ENCODE peak calls at places on chromosome 14, in eight cellular contexts. Q is upper lobe of right lung; R is IMR-90; U is Peyer's patch; Y is colonic mucosa; A is A549; B is OCI-LY7; O is CD8-positive, alpha-beta T cell. S is an unnamed sample.

GRCh38 chr14:97039717-97040363 is 242.7 kb downstream of the VRK1 start:
- DNase-seq in Q (no peak), R (no peak), U (no peak), Y (no peak), A (no peak), B (no peak), O (no peak), S (no peak)

GRCh38 chr14:52950410-52950897 is 396 bp downstream of the FERMT2 start:
- DNase-seq in Q (peak), R (peak), U (peak), Y (peak), A (peak), B (no peak), O (peak), S (peak)

GRCh38 chr14:64201931-64202330 is 92.2 kb downstream of the ESR2 start:
- DNase-seq in Q (no peak), R (no peak), U (no peak), Y (no peak), A (no peak), B (no peak), O (no peak), S (no peak)

GRCh38 chr14:22572562-22573058 is 16.4 kb downstream of the DAD1 start:
- DNase-seq in Q (no peak), R (peak), U (no peak), Y (no peak), A (peak), B (no peak), O (no peak), S (no peak)

GRCh38 chr14:64196668-64197411 is 97.3 kb downstream of the ESR2 start:
- DNase-seq in Q (peak), R (peak), U (no peak), Y (no peak), A (no peak), B (no peak), O (no peak), S (peak)

GRCh38 chr14:29668201-29668600 is 259.4 kb downstream of the PRKD1 start:
- DNase-seq in Q (no peak), R (no peak), U (no peak), Y (no peak), A (no peak), B (no peak), O (no peak), S (no peak)

GRCh38 chr14:95686935-95687334 is 709 bp downstream of the TCL1B start:
- DNase-seq in Q (no peak), R (no peak), U (no peak), Y (no peak), A (no peak), B (peak), O (no peak), S (no peak)

GRCh38 chr14:81103443-81103842 is 117.3 kb downstream of the GTF2A1 start:
- DNase-seq in Q (no peak), R (no peak), U (no peak), Y (no peak), A (no peak), B (no peak), O (no peak), S (no peak)

GRCh38 chr14:91202234-91202974 is 42.1 kb downstream of the GPR68 start:
- DNase-seq in Q (peak), R (no peak), U (no peak), Y (peak), A (no peak), B (no peak), O (no peak), S (peak)

GRCh38 chr14:74737753-74738325 is 24.9 kb downstream of the FCF1 start:
- DNase-seq in Q (no peak), R (peak), U (no peak), Y (no peak), A (peak), B (no peak), O (no peak), S (no peak)

GRCh38 chr14:76101384-76101783 is 50.3 kb upstream of the GPATCH2L start:
- DNase-seq in Q (no peak), R (peak), U (no peak), Y (no peak), A (no peak), B (no peak), O (no peak), S (no peak)

GRCh38 chr14:90175631-90176030 is 80.7 kb upstream of the PSMC1 start:
- DNase-seq in Q (no peak), R (no peak), U (no peak), Y (no peak), A (no peak), B (no peak), O (no peak), S (no peak)

GRCh38 chr14:81684696-81685095 is 151.0 kb upstream of the SEL1L start:
- DNase-seq in Q (no peak), R (no peak), U (no peak), Y (no peak), A (no peak), B (no peak), O (no peak), S (no peak)

GRCh38 chr14:64951724-64952123 is 9.2 kb upstream of the GPX2 start:
- DNase-seq in Q (no peak), R (no peak), U (no peak), Y (no peak), A (no peak), B (no peak), O (no peak), S (no peak)

GRCh38 chr14:77660754-77661153 is 44.3 kb upstream of the SPTLC2 start:
- DNase-seq in Q (no peak), R (no peak), U (no peak), Y (no peak), A (no peak), B (no peak), O (no peak), S (no peak)

GRCh38 chr14:19878029-19878642 is 3.2 kb downstream of the OR4K2 start:
- DNase-seq in Q (no peak), R (no peak), U (no peak), Y (no peak), A (peak), B (peak), O (no peak), S (no peak)

GRCh38 chr14:79369359-79370332 is 841.7 kb downstream of the DIO2 start:
- DNase-seq in Q (no peak), R (peak), U (no peak), Y (no peak), A (peak), B (no peak), O (no peak), S (no peak)

GRCh38 chr14:64503434-64504309 is at the start of gene ZBTB25:
- DNase-seq in Q (peak), R (peak), U (peak), Y (peak), A (peak), B (peak), O (peak), S (peak)

GRCh38 chr14:63266106-63266505 is 52.6 kb downstream of the GPHB5 start:
- DNase-seq in Q (no peak), R (peak), U (no peak), Y (no peak), A (no peak), B (no peak), O (no peak), S (no peak)

GRCh38 chr14:70515796-70516195 is 19.0 kb downstream of the ADAM20 start:
- DNase-seq in Q (no peak), R (peak), U (no peak), Y (no peak), A (no peak), B (no peak), O (no peak), S (no peak)

GRCh38 chr14:69886843-69887242 is 7.6 kb downstream of the SMOC1 start:
- DNase-seq in Q (no peak), R (peak), U (no peak), Y (no peak), A (no peak), B (no peak), O (no peak), S (no peak)

GRCh38 chr14:54348001-54348611 is 48.7 kb upstream of the CDKN3 start:
- DNase-seq in Q (no peak), R (peak), U (no peak), Y (no peak), A (peak), B (peak), O (no peak), S (no peak)

GRCh38 chr14:52051861-52052260 is 17.0 kb downstream of the NID2 start:
- DNase-seq in Q (no peak), R (peak), U (no peak), Y (no peak), A (no peak), B (no peak), O (no peak), S (no peak)

GRCh38 chr14:34137001-34137400 is 186.1 kb upstream of the EGLN3 start:
- DNase-seq in Q (no peak), R (no peak), U (no peak), Y (no peak), A (no peak), B (no peak), O (no peak), S (no peak)

GRCh38 chr14:68793734-68794129 is 865 bp upstream of the ZFP36L1 start:
- DNase-seq in Q (peak), R (no peak), U (no peak), Y (no peak), A (no peak), B (peak), O (no peak), S (no peak)

GRCh38 chr14:93033983-93034670 is 81.6 kb downstream of the ITPK1 start:
- DNase-seq in Q (no peak), R (no peak), U (no peak), Y (no peak), A (no peak), B (peak), O (peak), S (no peak)
- TF ChIP-seq CTCF in Q (peak), R (peak), U (peak), Y (peak), A (peak), B (peak), O (peak), S (peak)

DNA sequence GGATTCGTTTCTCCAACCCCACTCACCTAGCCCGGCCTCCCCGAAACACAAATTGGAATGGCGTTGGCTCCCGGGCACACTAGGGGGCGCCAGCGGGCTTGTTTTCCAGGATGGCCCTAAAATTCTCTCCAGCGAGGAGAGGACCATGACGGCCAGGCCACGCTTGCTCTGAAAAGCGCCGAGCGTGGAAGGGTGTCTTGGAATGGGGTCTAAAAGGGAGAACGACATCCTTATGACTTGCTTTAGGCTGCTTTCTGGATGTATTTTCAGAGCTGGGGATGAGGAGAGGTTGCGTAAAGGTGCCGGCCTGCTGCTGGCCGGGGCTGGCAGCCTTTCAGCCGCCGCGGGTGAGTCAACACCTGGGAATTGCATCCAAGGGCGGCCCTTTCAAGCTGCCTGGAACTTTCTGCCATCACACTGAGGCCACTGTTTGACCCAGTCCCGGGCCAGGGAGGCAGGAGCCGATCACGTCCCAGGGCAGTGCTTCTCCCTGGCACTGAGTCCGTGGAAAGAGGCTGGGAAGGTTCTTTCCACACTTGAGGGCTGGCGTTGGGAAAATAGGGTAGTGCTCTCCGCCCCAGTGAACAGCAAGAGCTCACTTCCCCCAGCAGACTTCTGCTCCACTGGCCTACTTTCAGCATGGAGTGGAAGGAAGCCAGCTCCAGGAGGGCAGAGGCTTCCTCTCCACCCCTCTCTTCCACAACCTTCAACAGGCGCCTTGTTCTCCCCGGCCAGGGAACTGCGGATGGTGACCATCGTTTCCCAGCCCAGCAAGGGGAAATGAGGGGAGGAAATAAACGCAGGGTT is 216.2 kb downstream of the TTC8 start:
- DNase-seq in Q (peak), R (peak), U (peak), Y (peak), A (peak), B (peak), O (peak), S (peak)
- H3K4me3 ChIP-seq in Q (peak), R (peak), U (peak), Y (peak), A (peak), B (no peak), O (peak), S (peak)

DNA sequence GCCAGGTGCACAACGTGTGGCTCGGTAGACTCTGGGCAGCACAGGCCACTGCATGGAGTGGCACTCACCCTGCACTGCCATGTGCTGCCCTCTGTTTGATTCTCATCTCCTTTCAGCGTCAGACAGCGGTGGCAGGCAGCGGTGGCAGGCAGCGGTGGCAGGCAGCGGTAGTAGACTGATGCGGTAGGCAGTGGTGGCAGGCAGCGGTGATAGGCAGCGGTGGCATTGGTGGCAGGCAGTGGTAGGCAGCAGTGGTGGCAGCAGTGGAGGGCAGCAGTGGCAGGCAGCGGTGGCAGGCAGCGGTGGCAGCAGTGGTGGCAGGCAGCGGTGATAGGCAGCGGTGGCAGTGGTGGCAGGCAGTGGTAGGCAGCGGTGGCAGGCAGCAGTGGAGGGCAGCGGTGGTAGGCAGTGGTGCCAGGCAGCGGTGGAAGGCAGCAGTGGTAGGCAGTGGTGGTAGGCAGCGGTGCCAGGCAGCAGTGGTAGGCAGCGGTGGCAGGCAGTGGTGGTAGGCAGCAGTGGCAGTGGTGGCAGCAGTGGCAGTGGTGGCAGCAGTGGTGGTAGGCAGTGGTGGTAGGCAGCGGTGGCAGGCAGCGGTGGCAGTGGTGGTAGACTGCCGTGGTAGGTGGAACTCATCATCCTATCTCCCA is 6.0 kb upstream of the MEG3 start:
- DNase-seq in Q (no peak), R (no peak), U (no peak), Y (no peak), A (no peak), B (no peak), O (no peak), S (no peak)
- H3K27ac ChIP-seq in Q (no peak), R (no peak), U (no peak), Y (no peak), A (no peak), B (no peak), O (no peak), S (no peak)

GRCh38 chr14:105021656-105022275 is 883 bp upstream of the CDCA4 start:
- DNase-seq in Q (peak), R (peak), U (peak), Y (peak), A (peak), B (peak), O (peak), S (peak)
- TF ChIP-seq CTCF in Q (no peak), R (no peak), U (no peak), Y (no peak), A (peak), B (peak), O (no peak), S (no peak)

DNA sequence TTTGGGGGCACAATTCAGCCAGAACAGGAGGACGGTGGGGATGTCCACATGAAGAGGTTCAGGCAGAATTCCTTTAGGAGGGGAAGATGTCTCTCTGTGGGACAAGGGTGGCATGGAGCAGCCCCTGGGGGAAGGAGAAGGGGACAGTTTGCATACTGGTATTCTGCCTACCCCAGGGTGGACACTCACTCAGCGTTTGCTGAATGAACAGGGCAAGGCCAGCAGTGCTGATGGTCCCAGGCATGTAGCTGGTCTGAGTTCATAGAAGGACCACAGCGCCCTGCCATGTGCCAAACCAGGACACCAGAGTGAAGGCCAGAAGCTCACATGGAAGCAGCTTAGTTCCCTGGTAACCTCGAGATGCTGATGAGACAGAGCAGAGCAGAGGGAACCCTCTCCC is 5.4 kb downstream of the SERPINA5 start:
- DNase-seq in Q (no peak), R (no peak), U (no peak), Y (no peak), A (no peak), B (no peak), O (no peak), S (no peak)
- H3K4me3 ChIP-seq in Q (no peak), R (no peak), U (no peak), Y (no peak), A (no peak), B (no peak), O (no peak), S (no peak)

DNA sequence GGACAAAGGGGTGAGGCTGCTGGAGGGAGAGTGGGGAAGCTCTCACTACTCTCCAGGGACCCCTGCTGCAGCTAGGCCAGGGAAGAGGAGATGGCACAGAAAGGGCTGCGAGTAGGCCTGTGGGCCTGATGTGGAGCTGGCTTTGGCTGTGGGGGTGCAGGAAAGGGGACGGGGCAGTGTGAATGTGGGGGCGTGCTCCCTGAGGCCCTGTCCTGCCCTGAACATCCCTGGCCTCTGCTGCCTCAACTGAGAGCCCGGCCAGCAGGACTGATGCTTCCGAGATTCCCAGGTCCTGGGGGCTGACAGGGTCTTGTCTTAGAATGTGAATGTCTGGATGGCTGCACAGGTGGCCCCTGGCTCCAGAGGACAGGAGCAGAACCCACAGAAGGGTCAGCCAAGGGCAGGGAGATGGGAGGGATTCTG is 64.2 kb downstream of the CHGA start:
- DNase-seq in Q (no peak), R (no peak), U (no peak), Y (no peak), A (no peak), B (no peak), O (no peak), S (no peak)
- H3K27ac ChIP-seq in Q (no peak), R (no peak), U (peak), Y (no peak), A (peak), B (no peak), O (no peak), S (no peak)

DNA sequence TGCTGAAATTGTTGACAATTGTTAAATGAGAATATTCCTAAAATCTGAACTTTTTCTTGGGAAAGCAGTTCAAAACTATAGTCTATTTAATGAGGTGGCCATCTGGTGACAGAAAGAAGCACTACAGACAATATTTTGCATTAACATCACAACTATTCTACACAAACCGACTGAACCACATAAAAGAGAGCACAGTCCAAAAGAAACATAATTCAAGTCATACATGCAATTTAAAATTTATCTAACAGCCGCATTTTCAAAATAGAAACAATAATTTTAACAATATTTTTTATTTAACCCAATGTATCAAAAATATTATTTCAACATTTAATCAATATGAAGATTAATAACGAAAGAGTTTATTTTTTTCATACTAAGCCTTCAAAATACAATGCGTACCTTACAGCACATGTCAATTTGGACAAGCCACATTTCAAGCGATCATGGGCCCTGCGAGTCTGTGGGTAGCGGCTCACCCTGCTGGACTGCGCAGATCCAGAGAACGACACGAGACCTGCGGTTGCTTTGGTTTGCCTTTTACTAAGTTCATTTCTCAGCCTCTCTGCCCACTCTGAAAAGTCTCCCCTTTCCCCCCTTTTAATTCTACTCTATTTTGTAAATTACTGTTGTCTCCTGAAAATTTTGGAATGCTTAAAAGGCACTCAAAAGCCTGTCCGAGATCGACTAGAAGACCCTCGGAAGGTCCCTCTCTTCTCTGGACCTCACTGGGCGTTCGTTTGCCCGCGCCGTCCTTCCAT is 941 bp upstream of the LRRC9 start:
- DNase-seq in Q (no peak), R (peak), U (no peak), Y (no peak), A (peak), B (peak), O (no peak), S (peak)
- TF ChIP-seq CTCF in Q (peak), R (peak), U (no peak), Y (peak), A (peak), B (peak), O (peak), S (peak)